ENCODE peak calls at places on chromosomes 16 and 17, in eight cellular contexts. One of them, this sample, is unnamed. For H3K4me1, the result is how much of the 10 kb centered on the place peaks cover.

GRCh38 chr17:14211778-14212177 is 24.9 kb downstream of the CDRT15 start:
- DNase-seq in heart right ventricle: peak
- DNase-seq in neural progenitor cell: no peak
- DNase-seq in cardiac muscle cell: no peak
- DNase-seq in adrenal gland: no peak
- DNase-seq in HCT116: no peak
- DNase-seq in Caco-2: no peak
- DNase-seq in thoracic aorta: no peak
- DNase-seq in this sample: no peak

GRCh38 chr16:30609002-30609927 is 924 bp downstream of the ZNF689 start:
- DNase-seq in heart right ventricle: peak
- DNase-seq in neural progenitor cell: peak
- DNase-seq in cardiac muscle cell: peak
- DNase-seq in adrenal gland: peak
- DNase-seq in HCT116: no peak
- DNase-seq in Caco-2: peak
- DNase-seq in thoracic aorta: no peak
- DNase-seq in this sample: no peak

GRCh38 chr16:66429290-66429962 is 2.3 kb downstream of the BEAN1 start:
- DNase-seq in heart right ventricle: no peak
- DNase-seq in neural progenitor cell: peak
- DNase-seq in cardiac muscle cell: no peak
- DNase-seq in adrenal gland: no peak
- DNase-seq in HCT116: no peak
- DNase-seq in Caco-2: no peak
- DNase-seq in thoracic aorta: no peak
- DNase-seq in this sample: no peak

GRCh38 chr16:15539197-15539596 is 103.8 kb downstream of the MARF1 start:
- DNase-seq in heart right ventricle: no peak
- DNase-seq in neural progenitor cell: peak
- DNase-seq in cardiac muscle cell: peak
- DNase-seq in adrenal gland: no peak
- DNase-seq in HCT116: peak
- DNase-seq in Caco-2: peak
- DNase-seq in thoracic aorta: no peak
- DNase-seq in this sample: no peak

GRCh38 chr16:2042171-2042570 is 5.5 kb downstream of the NTHL1 start:
- DNase-seq in heart right ventricle: peak
- DNase-seq in neural progenitor cell: no peak
- DNase-seq in cardiac muscle cell: peak
- DNase-seq in adrenal gland: no peak
- DNase-seq in HCT116: no peak
- DNase-seq in Caco-2: no peak
- DNase-seq in thoracic aorta: no peak
- DNase-seq in this sample: no peak

GRCh38 chr16:87443031-87443430 is 49.8 kb downstream of the ZCCHC14 start:
- DNase-seq in heart right ventricle: no peak
- DNase-seq in neural progenitor cell: no peak
- DNase-seq in cardiac muscle cell: no peak
- DNase-seq in adrenal gland: no peak
- DNase-seq in HCT116: no peak
- DNase-seq in Caco-2: no peak
- DNase-seq in thoracic aorta: no peak
- DNase-seq in this sample: no peak

GRCh38 chr17:79630120-79630519 is 19.3 kb upstream of the RBFOX3 start:
- DNase-seq in heart right ventricle: no peak
- DNase-seq in neural progenitor cell: no peak
- DNase-seq in cardiac muscle cell: no peak
- DNase-seq in adrenal gland: no peak
- DNase-seq in HCT116: no peak
- DNase-seq in Caco-2: peak
- DNase-seq in thoracic aorta: no peak
- DNase-seq in this sample: peak

GRCh38 chr16:88815901-88816589 is 4.3 kb upstream of the APRT start:
- DNase-seq in heart right ventricle: no peak
- DNase-seq in neural progenitor cell: peak
- DNase-seq in cardiac muscle cell: peak
- DNase-seq in adrenal gland: no peak
- DNase-seq in HCT116: no peak
- DNase-seq in Caco-2: no peak
- DNase-seq in thoracic aorta: no peak
- DNase-seq in this sample: no peak

GRCh38 chr17:1590747-1591473 is 28.3 kb upstream of the PITPNA start:
- DNase-seq in heart right ventricle: no peak
- DNase-seq in neural progenitor cell: no peak
- DNase-seq in cardiac muscle cell: no peak
- DNase-seq in adrenal gland: no peak
- DNase-seq in HCT116: no peak
- DNase-seq in Caco-2: no peak
- DNase-seq in thoracic aorta: no peak
- DNase-seq in this sample: no peak

GRCh38 chr17:1592751-1593629 is 30.4 kb upstream of the PITPNA start:
- DNase-seq in heart right ventricle: no peak
- DNase-seq in neural progenitor cell: no peak
- DNase-seq in cardiac muscle cell: no peak
- DNase-seq in adrenal gland: no peak
- DNase-seq in HCT116: no peak
- DNase-seq in Caco-2: peak
- DNase-seq in thoracic aorta: no peak
- DNase-seq in this sample: no peak

GRCh38 chr17:1588781-1589585 is 26.4 kb upstream of the PITPNA start:
- DNase-seq in heart right ventricle: no peak
- DNase-seq in neural progenitor cell: no peak
- DNase-seq in cardiac muscle cell: no peak
- DNase-seq in adrenal gland: no peak
- DNase-seq in HCT116: no peak
- DNase-seq in Caco-2: no peak
- DNase-seq in thoracic aorta: no peak
- DNase-seq in this sample: no peak

GRCh38 chr17:1591474-1592090 is 29.0 kb upstream of the PITPNA start:
- DNase-seq in heart right ventricle: no peak
- DNase-seq in neural progenitor cell: no peak
- DNase-seq in cardiac muscle cell: no peak
- DNase-seq in adrenal gland: no peak
- DNase-seq in HCT116: no peak
- DNase-seq in Caco-2: no peak
- DNase-seq in thoracic aorta: no peak
- DNase-seq in this sample: no peak

GRCh38 chr17:1590031-1590746 is 27.6 kb upstream of the PITPNA start:
- DNase-seq in heart right ventricle: peak
- DNase-seq in neural progenitor cell: no peak
- DNase-seq in cardiac muscle cell: peak
- DNase-seq in adrenal gland: peak
- DNase-seq in HCT116: peak
- DNase-seq in Caco-2: peak
- DNase-seq in thoracic aorta: peak
- DNase-seq in this sample: no peak
- H3K4me3 ChIP-seq in heart right ventricle: no peak
- H3K4me3 ChIP-seq in neural progenitor cell: no peak
- H3K4me3 ChIP-seq in cardiac muscle cell: no peak
- H3K4me3 ChIP-seq in adrenal gland: no peak
- H3K4me3 ChIP-seq in HCT116: no peak
- H3K4me3 ChIP-seq in Caco-2: no peak
- H3K4me3 ChIP-seq in thoracic aorta: peak
- H3K4me3 ChIP-seq in this sample: no peak

DNA sequence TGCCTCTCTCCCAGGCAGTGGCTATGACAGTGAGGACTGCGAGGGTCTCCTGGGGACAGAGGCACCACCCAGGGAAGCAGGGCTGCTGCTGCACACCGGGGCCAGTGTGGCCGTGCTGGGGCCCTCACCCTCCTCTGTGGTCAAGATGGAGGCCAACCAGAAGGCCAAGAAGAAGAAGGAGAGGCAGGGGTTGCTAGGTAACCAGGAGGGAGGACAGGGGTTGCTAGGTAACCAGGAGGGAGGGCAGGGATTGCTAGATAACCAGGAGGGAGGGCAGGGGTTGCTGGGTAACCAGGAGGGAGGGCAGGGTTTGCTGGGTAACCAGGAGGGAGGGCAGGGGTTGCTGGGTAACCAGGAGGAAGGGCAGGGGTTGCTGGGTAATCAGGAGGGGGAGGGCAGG is 55.2 kb downstream of the ACTG1 start:
- DNase-seq in heart right ventricle: no peak
- DNase-seq in neural progenitor cell: no peak
- DNase-seq in cardiac muscle cell: no peak
- DNase-seq in adrenal gland: no peak
- DNase-seq in HCT116: no peak
- DNase-seq in Caco-2: no peak
- DNase-seq in thoracic aorta: no peak
- DNase-seq in this sample: no peak
- H3K4me1 ChIP-seq in heart right ventricle: under half
- H3K4me1 ChIP-seq in neural progenitor cell: under half
- H3K4me1 ChIP-seq in cardiac muscle cell: under half
- H3K4me1 ChIP-seq in adrenal gland: under half
- H3K4me1 ChIP-seq in HCT116: under half
- H3K4me1 ChIP-seq in Caco-2: under half
- H3K4me1 ChIP-seq in thoracic aorta: under half
- H3K4me1 ChIP-seq in this sample: under half

GRCh38 chr17:78289802-78290363 is 58.5 kb downstream of the TMEM235 start:
- DNase-seq in heart right ventricle: peak
- DNase-seq in neural progenitor cell: peak
- DNase-seq in cardiac muscle cell: peak
- DNase-seq in adrenal gland: peak
- DNase-seq in HCT116: peak
- DNase-seq in Caco-2: peak
- DNase-seq in thoracic aorta: peak
- DNase-seq in this sample: peak
- H3K4me3 ChIP-seq in heart right ventricle: no peak
- H3K4me3 ChIP-seq in neural progenitor cell: no peak
- H3K4me3 ChIP-seq in cardiac muscle cell: no peak
- H3K4me3 ChIP-seq in adrenal gland: no peak
- H3K4me3 ChIP-seq in HCT116: no peak
- H3K4me3 ChIP-seq in Caco-2: no peak
- H3K4me3 ChIP-seq in thoracic aorta: no peak
- H3K4me3 ChIP-seq in this sample: no peak

DNA sequence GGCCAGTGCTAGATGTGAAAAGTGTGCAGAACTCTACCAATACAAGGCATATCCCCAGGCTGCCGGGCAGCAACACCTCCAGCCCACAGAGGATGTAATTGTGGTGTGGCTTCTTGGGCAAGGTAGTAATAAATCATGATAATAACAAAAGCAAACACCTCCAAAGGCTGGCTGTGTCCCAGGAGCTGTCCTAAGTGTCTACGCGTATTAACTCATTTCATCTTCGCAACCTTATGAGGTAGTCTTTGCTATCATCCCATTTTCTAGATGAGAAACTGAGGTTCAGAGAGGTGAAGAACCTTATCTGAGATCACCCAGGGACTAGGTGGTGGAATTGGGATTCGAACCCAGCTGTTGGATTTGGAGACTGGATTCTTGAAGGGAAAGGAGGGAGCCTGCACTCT is 5.3 kb downstream of the PDK2 start:
- DNase-seq in heart right ventricle: no peak
- DNase-seq in neural progenitor cell: no peak
- DNase-seq in cardiac muscle cell: no peak
- DNase-seq in adrenal gland: no peak
- DNase-seq in HCT116: no peak
- DNase-seq in Caco-2: no peak
- DNase-seq in thoracic aorta: no peak
- DNase-seq in this sample: no peak
- H3K4me1 ChIP-seq in heart right ventricle: under half
- H3K4me1 ChIP-seq in neural progenitor cell: under half
- H3K4me1 ChIP-seq in cardiac muscle cell: under half
- H3K4me1 ChIP-seq in adrenal gland: under half
- H3K4me1 ChIP-seq in HCT116: under half
- H3K4me1 ChIP-seq in Caco-2: under half
- H3K4me1 ChIP-seq in thoracic aorta: half or more
- H3K4me1 ChIP-seq in this sample: under half

GRCh38 chr16:21646721-21647561 is 5.5 kb downstream of the IGSF6 start:
- DNase-seq in heart right ventricle: no peak
- DNase-seq in neural progenitor cell: no peak
- DNase-seq in cardiac muscle cell: no peak
- DNase-seq in adrenal gland: no peak
- DNase-seq in HCT116: no peak
- DNase-seq in Caco-2: no peak
- DNase-seq in thoracic aorta: no peak
- DNase-seq in this sample: no peak
- H3K4me3 ChIP-seq in heart right ventricle: no peak
- H3K4me3 ChIP-seq in neural progenitor cell: no peak
- H3K4me3 ChIP-seq in cardiac muscle cell: no peak
- H3K4me3 ChIP-seq in adrenal gland: no peak
- H3K4me3 ChIP-seq in HCT116: no peak
- H3K4me3 ChIP-seq in Caco-2: no peak
- H3K4me3 ChIP-seq in thoracic aorta: no peak
- H3K4me3 ChIP-seq in this sample: no peak

DNA sequence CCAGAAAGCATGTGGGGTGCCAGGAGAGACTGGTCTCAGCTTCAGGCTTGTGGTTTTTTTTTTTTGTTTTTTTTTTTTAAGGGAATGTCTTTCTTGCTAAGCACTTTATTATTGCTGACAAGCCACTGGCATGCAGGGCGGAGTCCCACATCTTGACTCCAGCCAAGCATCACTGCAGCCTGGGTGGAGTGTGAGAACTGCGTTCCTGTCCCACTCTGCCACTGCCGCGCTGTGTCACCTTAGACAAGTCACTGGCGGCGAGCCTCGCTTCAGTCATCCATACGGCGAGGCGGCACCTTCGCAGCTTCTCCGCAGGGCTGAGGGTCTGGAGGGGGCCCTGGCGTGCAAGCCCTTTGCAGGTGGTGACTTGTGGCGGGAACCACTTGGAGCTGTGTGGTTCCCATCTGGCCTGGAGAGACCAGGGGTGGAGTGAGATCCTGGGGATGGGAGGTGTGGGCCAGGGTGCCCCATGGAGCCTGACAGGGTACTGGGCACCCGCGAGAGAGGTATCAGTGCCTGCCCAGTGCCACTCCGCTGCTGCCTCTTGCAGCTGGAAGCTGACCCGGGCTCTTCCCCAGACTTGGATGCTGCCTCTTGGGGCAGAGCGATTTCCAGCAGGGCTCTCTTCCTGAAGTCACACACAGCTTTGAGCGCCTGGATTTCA is 99.1 kb upstream of the CIBAR2 start:
- DNase-seq in heart right ventricle: peak
- DNase-seq in neural progenitor cell: no peak
- DNase-seq in cardiac muscle cell: no peak
- DNase-seq in adrenal gland: no peak
- DNase-seq in HCT116: no peak
- DNase-seq in Caco-2: no peak
- DNase-seq in thoracic aorta: no peak
- DNase-seq in this sample: no peak
- H3K4me1 ChIP-seq in heart right ventricle: under half
- H3K4me1 ChIP-seq in neural progenitor cell: under half
- H3K4me1 ChIP-seq in cardiac muscle cell: under half
- H3K4me1 ChIP-seq in adrenal gland: half or more
- H3K4me1 ChIP-seq in HCT116: under half
- H3K4me1 ChIP-seq in Caco-2: under half
- H3K4me1 ChIP-seq in thoracic aorta: half or more
- H3K4me1 ChIP-seq in this sample: under half